ENCODE peak calls at places on chromosomes 2 and 18, in eight cellular contexts. One of them, this sample, is unnamed.

GRCh38 chr2:209239585-209239938 is 184.3 kb upstream of the MAP2 start:
- DNase-seq in adrenal gland: no peak
- DNase-seq in PC-9: no peak
- DNase-seq in A549: no peak
- DNase-seq in brain microvascular endothelial cell: no peak
- DNase-seq in psoas muscle: no peak
- DNase-seq in osteoblast: no peak
- DNase-seq in mesendoderm: no peak
- DNase-seq in this sample: no peak

GRCh38 chr18:61797691-61798590 is 94.9 kb downstream of the RNF152 start:
- DNase-seq in mesendoderm: no peak
- DNase-seq in psoas muscle: no peak
- DNase-seq in osteoblast: no peak
- DNase-seq in adrenal gland: no peak
- DNase-seq in A549: no peak
- DNase-seq in PC-9: no peak
- DNase-seq in brain microvascular endothelial cell: no peak
- DNase-seq in this sample: no peak

GRCh38 chr2:30457316-30457715 is 10.3 kb downstream of the LCLAT1 start:
- DNase-seq in mesendoderm: no peak
- DNase-seq in A549: no peak
- DNase-seq in osteoblast: no peak
- DNase-seq in brain microvascular endothelial cell: no peak
- DNase-seq in psoas muscle: no peak
- DNase-seq in PC-9: no peak
- DNase-seq in adrenal gland: no peak
- DNase-seq in this sample: no peak

GRCh38 chr2:85674417-85674816 is 6.4 kb upstream of the SFTPB start:
- DNase-seq in A549: no peak
- DNase-seq in mesendoderm: no peak
- DNase-seq in brain microvascular endothelial cell: no peak
- DNase-seq in adrenal gland: no peak
- DNase-seq in PC-9: no peak
- DNase-seq in psoas muscle: no peak
- DNase-seq in osteoblast: no peak
- DNase-seq in this sample: no peak

GRCh38 chr18:43634994-43635393 is 357.7 kb upstream of the SYT4 start:
- DNase-seq in PC-9: no peak
- DNase-seq in osteoblast: no peak
- DNase-seq in brain microvascular endothelial cell: no peak
- DNase-seq in psoas muscle: no peak
- DNase-seq in mesendoderm: peak
- DNase-seq in A549: no peak
- DNase-seq in adrenal gland: no peak
- DNase-seq in this sample: no peak

GRCh38 chr2:98552499-98553179 is 55.7 kb downstream of the COA5 start:
- DNase-seq in mesendoderm: no peak
- DNase-seq in PC-9: no peak
- DNase-seq in adrenal gland: no peak
- DNase-seq in osteoblast: peak
- DNase-seq in psoas muscle: no peak
- DNase-seq in brain microvascular endothelial cell: peak
- DNase-seq in A549: no peak
- DNase-seq in this sample: no peak

GRCh38 chr18:40810371-40810770 is 1144.7 kb upstream of the PIK3C3 start:
- DNase-seq in A549: no peak
- DNase-seq in PC-9: peak
- DNase-seq in psoas muscle: no peak
- DNase-seq in adrenal gland: no peak
- DNase-seq in osteoblast: no peak
- DNase-seq in mesendoderm: peak
- DNase-seq in brain microvascular endothelial cell: no peak
- DNase-seq in this sample: no peak

GRCh38 chr2:27212626-27213471 is 781 bp upstream of the SLC5A6 start:
- DNase-seq in mesendoderm: no peak
- DNase-seq in PC-9: no peak
- DNase-seq in A549: peak
- DNase-seq in osteoblast: peak
- DNase-seq in brain microvascular endothelial cell: peak
- DNase-seq in adrenal gland: peak
- DNase-seq in psoas muscle: no peak
- DNase-seq in this sample: peak

GRCh38 chr2:190682168-190682567 is 33.3 kb downstream of the NAB1 start:
- DNase-seq in adrenal gland: no peak
- DNase-seq in psoas muscle: no peak
- DNase-seq in PC-9: no peak
- DNase-seq in brain microvascular endothelial cell: peak
- DNase-seq in A549: no peak
- DNase-seq in osteoblast: no peak
- DNase-seq in mesendoderm: peak
- DNase-seq in this sample: no peak

GRCh38 chr18:3441290-3441689 is 8.7 kb upstream of the TGIF1 start:
- DNase-seq in brain microvascular endothelial cell: peak
- DNase-seq in osteoblast: peak
- DNase-seq in adrenal gland: peak
- DNase-seq in PC-9: no peak
- DNase-seq in A549: peak
- DNase-seq in mesendoderm: peak
- DNase-seq in psoas muscle: no peak
- DNase-seq in this sample: peak

GRCh38 chr2:33476100-33476792 is at the start of gene RASGRP3:
- DNase-seq in PC-9: peak
- DNase-seq in psoas muscle: peak
- DNase-seq in osteoblast: peak
- DNase-seq in brain microvascular endothelial cell: peak
- DNase-seq in A549: peak
- DNase-seq in mesendoderm: peak
- DNase-seq in adrenal gland: peak
- DNase-seq in this sample: peak

GRCh38 chr2:178865537-178865936 is 58.3 kb upstream of the TTN start:
- DNase-seq in A549: no peak
- DNase-seq in mesendoderm: no peak
- DNase-seq in adrenal gland: no peak
- DNase-seq in PC-9: no peak
- DNase-seq in psoas muscle: no peak
- DNase-seq in osteoblast: no peak
- DNase-seq in brain microvascular endothelial cell: no peak
- DNase-seq in this sample: peak

GRCh38 chr2:232319117-232320037 is 59.2 kb upstream of the ALPP start:
- DNase-seq in mesendoderm: no peak
- DNase-seq in PC-9: no peak
- DNase-seq in brain microvascular endothelial cell: no peak
- DNase-seq in osteoblast: peak
- DNase-seq in adrenal gland: no peak
- DNase-seq in A549: no peak
- DNase-seq in psoas muscle: peak
- DNase-seq in this sample: no peak

GRCh38 chr2:28577796-28578680 is 82.2 kb downstream of the PLB1 start:
- DNase-seq in psoas muscle: no peak
- DNase-seq in brain microvascular endothelial cell: no peak
- DNase-seq in PC-9: peak
- DNase-seq in osteoblast: no peak
- DNase-seq in adrenal gland: no peak
- DNase-seq in mesendoderm: no peak
- DNase-seq in A549: no peak
- DNase-seq in this sample: no peak

GRCh38 chr2:17757321-17757720 is 3.4 kb downstream of the GEN1 start:
- DNase-seq in adrenal gland: no peak
- DNase-seq in A549: peak
- DNase-seq in brain microvascular endothelial cell: peak
- DNase-seq in psoas muscle: no peak
- DNase-seq in mesendoderm: no peak
- DNase-seq in osteoblast: no peak
- DNase-seq in PC-9: no peak
- DNase-seq in this sample: peak

GRCh38 chr2:37389984-37390765 is 45.7 kb downstream of the QPCT start:
- DNase-seq in mesendoderm: peak
- DNase-seq in A549: peak
- DNase-seq in brain microvascular endothelial cell: peak
- DNase-seq in psoas muscle: no peak
- DNase-seq in osteoblast: peak
- DNase-seq in PC-9: peak
- DNase-seq in adrenal gland: no peak
- DNase-seq in this sample: peak

GRCh38 chr2:192195548-192196418 is 1.1 kb upstream of the TMEFF2 start:
- DNase-seq in brain microvascular endothelial cell: no peak
- DNase-seq in A549: peak
- DNase-seq in PC-9: no peak
- DNase-seq in adrenal gland: peak
- DNase-seq in osteoblast: peak
- DNase-seq in psoas muscle: peak
- DNase-seq in mesendoderm: peak
- DNase-seq in this sample: peak

GRCh38 chr2:95061601-95062183 is 36.2 kb downstream of the MAL start:
- DNase-seq in adrenal gland: no peak
- DNase-seq in brain microvascular endothelial cell: no peak
- DNase-seq in osteoblast: no peak
- DNase-seq in mesendoderm: no peak
- DNase-seq in A549: no peak
- DNase-seq in PC-9: no peak
- DNase-seq in psoas muscle: no peak
- DNase-seq in this sample: no peak

GRCh38 chr18:55407191-55407590 is 180.8 kb downstream of the TCF4 start:
- DNase-seq in mesendoderm: no peak
- DNase-seq in A549: no peak
- DNase-seq in adrenal gland: no peak
- DNase-seq in brain microvascular endothelial cell: no peak
- DNase-seq in PC-9: no peak
- DNase-seq in osteoblast: no peak
- DNase-seq in psoas muscle: no peak
- DNase-seq in this sample: no peak

GRCh38 chr2:84914334-84914733 is 8.9 kb downstream of the TMSB10 start:
- DNase-seq in mesendoderm: no peak
- DNase-seq in osteoblast: no peak
- DNase-seq in adrenal gland: no peak
- DNase-seq in brain microvascular endothelial cell: no peak
- DNase-seq in psoas muscle: no peak
- DNase-seq in PC-9: no peak
- DNase-seq in A549: no peak
- DNase-seq in this sample: no peak

GRCh38 chr2:7633556-7634153 is 716.4 kb downstream of the RNF144A start:
- DNase-seq in mesendoderm: no peak
- DNase-seq in osteoblast: peak
- DNase-seq in PC-9: no peak
- DNase-seq in adrenal gland: no peak
- DNase-seq in brain microvascular endothelial cell: no peak
- DNase-seq in psoas muscle: no peak
- DNase-seq in A549: no peak
- DNase-seq in this sample: no peak

DNA sequence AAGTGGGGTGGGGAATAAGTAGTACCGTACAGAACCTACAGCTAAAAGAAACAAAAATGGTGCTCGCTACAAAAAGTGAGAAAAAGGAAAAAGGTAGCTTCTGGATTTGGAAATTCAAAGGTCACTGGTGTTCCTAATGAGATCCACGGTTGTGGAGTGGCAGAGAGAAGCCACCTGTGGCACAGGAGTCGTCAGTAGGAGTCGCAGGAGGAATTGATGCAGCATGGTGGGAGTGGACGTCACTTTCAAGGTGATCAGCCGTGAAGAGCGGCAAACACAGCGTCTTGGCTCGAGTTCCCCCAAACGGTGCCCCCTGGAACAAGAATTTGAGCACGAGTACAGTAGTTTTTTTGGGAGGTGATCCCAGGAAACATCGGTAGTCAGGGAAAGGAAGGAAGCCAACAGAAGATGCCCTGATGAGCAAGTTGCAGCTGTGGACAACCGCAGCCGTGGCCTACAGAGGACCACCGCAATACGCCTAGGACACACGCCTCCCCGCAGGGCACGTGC is 1.4 kb upstream of the TTL start:
- DNase-seq in psoas muscle: no peak
- DNase-seq in osteoblast: no peak
- DNase-seq in A549: peak
- DNase-seq in brain microvascular endothelial cell: no peak
- DNase-seq in mesendoderm: peak
- DNase-seq in PC-9: no peak
- DNase-seq in adrenal gland: no peak
- DNase-seq in this sample: no peak
- H3K4me3 ChIP-seq in psoas muscle: peak
- H3K4me3 ChIP-seq in osteoblast: peak
- H3K4me3 ChIP-seq in A549: peak
- H3K4me3 ChIP-seq in brain microvascular endothelial cell: peak
- H3K4me3 ChIP-seq in mesendoderm: no peak
- H3K4me3 ChIP-seq in PC-9: peak
- H3K4me3 ChIP-seq in adrenal gland: peak
- H3K4me3 ChIP-seq in this sample: peak

DNA sequence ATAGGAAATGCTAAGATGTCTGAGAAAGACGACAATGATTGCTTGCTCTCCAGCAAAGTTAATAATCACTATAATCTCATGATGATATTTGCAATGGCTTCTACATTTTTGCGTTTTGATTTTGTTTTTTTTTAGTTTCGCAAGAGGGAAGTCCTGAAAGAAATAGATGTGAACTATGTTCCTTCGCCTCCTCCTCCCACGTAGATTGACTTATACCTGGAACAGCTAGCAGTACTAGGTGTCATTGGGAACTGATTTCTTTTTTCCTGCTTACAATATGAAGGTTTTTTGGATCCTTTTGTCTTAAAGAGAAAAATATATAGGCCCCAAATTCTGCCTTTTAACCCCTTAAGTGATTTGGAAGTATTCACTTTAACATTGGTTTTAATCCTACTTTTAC is 26.7 kb downstream of the ITPRID2 start:
- DNase-seq in A549: no peak
- DNase-seq in brain microvascular endothelial cell: no peak
- DNase-seq in adrenal gland: no peak
- DNase-seq in mesendoderm: no peak
- DNase-seq in psoas muscle: no peak
- DNase-seq in osteoblast: no peak
- DNase-seq in PC-9: no peak
- DNase-seq in this sample: no peak
- H3K4me3 ChIP-seq in A549: no peak
- H3K4me3 ChIP-seq in brain microvascular endothelial cell: no peak
- H3K4me3 ChIP-seq in adrenal gland: no peak
- H3K4me3 ChIP-seq in mesendoderm: no peak
- H3K4me3 ChIP-seq in psoas muscle: no peak
- H3K4me3 ChIP-seq in osteoblast: no peak
- H3K4me3 ChIP-seq in PC-9: no peak
- H3K4me3 ChIP-seq in this sample: no peak

GRCh38 chr18:14907420-14907819 is 159.4 kb downstream of the ANKRD30B start:
- DNase-seq in A549: no peak
- DNase-seq in psoas muscle: no peak
- DNase-seq in brain microvascular endothelial cell: no peak
- DNase-seq in adrenal gland: no peak
- DNase-seq in osteoblast: no peak
- DNase-seq in mesendoderm: no peak
- DNase-seq in PC-9: no peak
- DNase-seq in this sample: no peak
- H3K4me3 ChIP-seq in A549: no peak
- H3K4me3 ChIP-seq in psoas muscle: no peak
- H3K4me3 ChIP-seq in brain microvascular endothelial cell: no peak
- H3K4me3 ChIP-seq in adrenal gland: no peak
- H3K4me3 ChIP-seq in osteoblast: no peak
- H3K4me3 ChIP-seq in mesendoderm: no peak
- H3K4me3 ChIP-seq in PC-9: no peak
- H3K4me3 ChIP-seq in this sample: no peak

DNA sequence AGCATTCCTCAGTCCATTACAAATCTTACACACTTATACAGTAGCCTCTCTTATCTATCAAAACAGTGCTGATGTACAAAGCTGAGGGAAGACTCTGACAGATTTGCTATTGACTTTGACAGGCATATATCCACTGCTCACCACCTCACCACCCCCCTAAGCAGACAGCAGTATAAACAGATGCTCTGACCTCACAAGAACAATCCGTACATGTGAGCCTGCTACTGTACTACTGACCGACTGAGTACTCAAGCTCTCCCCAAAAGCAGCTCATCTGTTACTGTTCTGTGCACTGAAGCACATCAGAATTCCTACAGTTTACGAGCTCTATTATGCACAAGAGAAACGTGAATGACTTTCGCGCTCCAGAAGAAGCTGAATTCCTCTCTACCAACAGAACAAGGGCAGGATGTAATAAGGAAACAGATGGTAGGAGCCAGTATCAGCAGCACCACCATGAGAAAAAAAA is 95.6 kb upstream of the PDE1A start:
- DNase-seq in brain microvascular endothelial cell: no peak
- DNase-seq in mesendoderm: no peak
- DNase-seq in PC-9: no peak
- DNase-seq in psoas muscle: no peak
- DNase-seq in A549: no peak
- DNase-seq in adrenal gland: no peak
- DNase-seq in osteoblast: no peak
- DNase-seq in this sample: no peak
- H3K4me3 ChIP-seq in brain microvascular endothelial cell: no peak
- H3K4me3 ChIP-seq in mesendoderm: no peak
- H3K4me3 ChIP-seq in PC-9: no peak
- H3K4me3 ChIP-seq in psoas muscle: peak
- H3K4me3 ChIP-seq in A549: no peak
- H3K4me3 ChIP-seq in adrenal gland: no peak
- H3K4me3 ChIP-seq in osteoblast: no peak
- H3K4me3 ChIP-seq in this sample: peak